ENCODE peak calls at places on chromosomes 16 and 17, in four cellular contexts. A, T, O and G are unnamed samples.

GRCh38 chr17:28174352-28175046 is 132.0 kb downstream of the NLK start:
- DNase-seq in A (peak; percentile 26), T (no peak), O (no peak), G (no peak)

GRCh38 chr17:75260679-75261335 is 599 bp downstream of the GGA3 start:
- DNase-seq in A (peak; percentile 67), T (no peak), O (peak; percentile 24), G (no peak)

GRCh38 chr17:37802712-37803416 is 58.0 kb upstream of the HNF1B start:
- DNase-seq in A (no peak), T (no peak), O (peak; percentile 80), G (no peak)

GRCh38 chr17:1720856-1721386 is 3.6 kb upstream of the WDR81 start:
- DNase-seq in A (peak; percentile 86), T (peak; percentile 75), O (peak; percentile 56), G (no peak)

GRCh38 chr17:10197362-10197720 is 1.1 kb downstream of the GAS7 start:
- DNase-seq in A (no peak), T (no peak), O (no peak), G (no peak)

GRCh38 chr17:55601874-55602364 is 90.7 kb upstream of the SMIM36 start:
- DNase-seq in A (peak; percentile 69), T (peak; percentile 50), O (peak; percentile 61), G (no peak)

GRCh38 chr16:80936410-80936809 is 70.3 kb downstream of the CMC2 start:
- DNase-seq in A (no peak), T (no peak), O (peak; percentile 16), G (no peak)

GRCh38 chr17:44911133-44912001 is 3.9 kb downstream of the GFAP start:
- DNase-seq in A (peak; percentile 57), T (peak; percentile 44), O (peak; percentile 24), G (no peak)

GRCh38 chr17:2207815-2208515 is 95.6 kb downstream of the SMG6 start:
- DNase-seq in A (no peak), T (no peak), O (no peak), G (no peak)

GRCh38 chr16:28863929-28864886 is 565 bp downstream of the SH2B1 start:
- DNase-seq in A (no peak), T (no peak), O (peak; percentile 55), G (no peak)

GRCh38 chr16:275041-275621 is 613 bp downstream of the RGS11 start:
- DNase-seq in A (no peak), T (no peak), O (no peak), G (no peak)

GRCh38 chr17:42421479-42422332 is 1.4 kb downstream of the CAVIN1 start:
- DNase-seq in A (no peak), T (peak; percentile 34), O (peak; percentile 81), G (no peak)

GRCh38 chr17:16529906-16530305 is 37.9 kb upstream of the LRRC75A start:
- DNase-seq in A (no peak), T (no peak), O (no peak), G (no peak)

GRCh38 chr16:24045641-24046040 is 209.9 kb downstream of the PRKCB start:
- DNase-seq in A (no peak), T (no peak), O (no peak), G (no peak)

GRCh38 chr17:778096-778495 is 4.0 kb downstream of the GLOD4 start:
- DNase-seq in A (no peak), T (no peak), O (no peak), G (no peak)

GRCh38 chr17:39699818-39700147 is at the start of gene ERBB2:
- DNase-seq in A (no peak), T (no peak), O (peak; percentile 73), G (peak; percentile 44)

GRCh38 chr16:4593069-4593468 is 21.6 kb downstream of the UBALD1 start:
- DNase-seq in A (no peak), T (no peak), O (no peak), G (no peak)

GRCh38 chr17:64635647-64636305 is 26.3 kb downstream of the SMURF2 start:
- DNase-seq in A (peak; percentile 68), T (no peak), O (peak; percentile 88), G (no peak)

GRCh38 chr17:38625482-38625881 is 19.7 kb upstream of the SRCIN1 start:
- DNase-seq in A (no peak), T (no peak), O (no peak), G (no peak)

GRCh38 chr17:2253768-2254406 is 49.7 kb downstream of the SMG6 start:
- DNase-seq in A (peak; percentile 90), T (no peak), O (no peak), G (no peak)

GRCh38 chr16:14409563-14409962 is 220.5 kb downstream of the PARN start:
- DNase-seq in A (peak; percentile 12), T (no peak), O (peak; percentile 91), G (peak; percentile 90)

GRCh38 chr17:27667656-27668487 is 36.9 kb downstream of the LGALS9 start:
- DNase-seq in A (no peak), T (no peak), O (no peak), G (no peak)

GRCh38 chr17:82872591-82873520 is 33.0 kb upstream of the ZNF750 start:
- DNase-seq in A (no peak), T (peak; percentile 84), O (no peak), G (no peak)

GRCh38 chr16:67959930-67960329 is 8.5 kb downstream of the SLC12A4 start:
- DNase-seq in A (no peak), T (no peak), O (no peak), G (no peak)

GRCh38 chr17:66923881-66924280 is 40.6 kb upstream of the CACNG4 start:
- DNase-seq in A (no peak), T (no peak), O (no peak), G (no peak)